ENCODE peak calls at places on chromosome 13, in five cellular contexts. D is small intestine; X is CD4-positive, CD25-positive, alpha-beta regulatory T cell; W is AG10803; C is ELR. R is an unnamed sample.

GRCh38 chr13:98232456-98232855 is 55.4 kb upstream of the RNF113B start:
- DNase-seq in W (peak; percentile 61), C (no peak), D (no peak), X (no peak), R (no peak)

GRCh38 chr13:37618554-37618953 is 20.0 kb upstream of the POSTN start:
- DNase-seq in X (no peak), C (peak; percentile 69), D (no peak), W (peak; percentile 89), R (no peak)

GRCh38 chr13:75489502-75490263 is 7.7 kb upstream of the TBC1D4 start:
- DNase-seq in W (peak; percentile 82), X (peak; percentile 25), D (peak; percentile 57), C (peak; percentile 77), R (no peak)

GRCh38 chr13:42593719-42594012 is 19.7 kb downstream of the TNFSF11 start:
- DNase-seq in W (no peak), X (no peak), D (no peak), C (no peak), R (no peak)

GRCh38 chr13:112343591-112343990 is 32.6 kb upstream of the SPACA7 start:
- DNase-seq in C (no peak), W (no peak), X (no peak), D (no peak), R (no peak)

GRCh38 chr13:77779461-77780272 is 82.2 kb downstream of the SLAIN1 start:
- DNase-seq in X (peak; percentile 77), W (peak; percentile 75), C (peak; percentile 64), D (peak; percentile 46), R (peak; percentile 10)

GRCh38 chr13:100347941-100348340 is 240.6 kb downstream of the GGACT start:
- DNase-seq in X (no peak), W (no peak), C (no peak), D (no peak), R (no peak)

GRCh38 chr13:94967183-94968039 is 255.1 kb upstream of the SOX21 start:
- DNase-seq in W (no peak), C (peak; percentile 37), X (peak; percentile 2), D (no peak), R (peak; percentile 72)

GRCh38 chr13:51502206-51502651 is 49.4 kb upstream of the INTS6 start:
- DNase-seq in X (peak; percentile 39), D (no peak), C (peak; percentile 72), W (no peak), R (no peak)

GRCh38 chr13:79988573-79988972 is 352.4 kb downstream of the SPRY2 start:
- DNase-seq in D (peak; percentile 84), W (peak; percentile 83), X (no peak), C (peak; percentile 82), R (no peak)

GRCh38 chr13:35961461-35962220 is 169.5 kb downstream of the DCLK1 start:
- DNase-seq in D (no peak), X (no peak), W (peak; percentile 21), C (peak; percentile 36), R (no peak)

GRCh38 chr13:35512271-35512920 is 35.9 kb upstream of the MAB21L1 start:
- DNase-seq in W (peak; percentile 93), X (no peak), C (peak; percentile 96), D (no peak), R (no peak)

GRCh38 chr13:22740264-22740663 is 440.5 kb upstream of the SGCG start:
- DNase-seq in C (no peak), X (no peak), D (no peak), W (no peak), R (no peak)

GRCh38 chr13:48161530-48162179 is 66.8 kb upstream of the MED4 start:
- DNase-seq in C (no peak), D (no peak), X (no peak), W (no peak), R (no peak)

GRCh38 chr13:36815069-36815468 is 4.0 kb upstream of the RFXAP start:
- DNase-seq in W (no peak), D (peak; percentile 14), C (peak; percentile 48), X (peak; percentile 34), R (no peak)

GRCh38 chr13:89066868-89067466 is 1395.8 kb downstream of the SLITRK5 start:
- DNase-seq in W (peak; percentile 11), D (peak; percentile 49), X (peak; percentile 1), C (peak; percentile 77), R (peak; percentile 37)

GRCh38 chr13:96238241-96238640 is 148.3 kb downstream of the HS6ST3 start:
- DNase-seq in D (no peak), X (no peak), C (no peak), W (no peak), R (no peak)

GRCh38 chr13:99740261-99740979 is 231.1 kb downstream of the ZIC5 start:
- DNase-seq in D (no peak), W (peak; percentile 7), C (peak; percentile 50), X (no peak), R (no peak)

GRCh38 chr13:114096031-114096485 is 36.4 kb downstream of the RASA3 start:
- DNase-seq in W (no peak), C (no peak), X (no peak), D (no peak), R (no peak)

GRCh38 chr13:49627831-49628652 is at the start of gene ARL11:
- DNase-seq in C (no peak), X (peak; percentile 68), D (peak; percentile 69), W (no peak), R (peak; percentile 45)

GRCh38 chr13:20105161-20105689 is 55.6 kb downstream of the GJA3 start:
- DNase-seq in X (no peak), C (no peak), D (no peak), W (no peak), R (no peak)

GRCh38 chr13:83618966-83619365 is 263.3 kb downstream of the SLITRK1 start:
- DNase-seq in X (no peak), D (no peak), W (no peak), C (peak; percentile 61), R (no peak)

GRCh38 chr13:56187331-56187730 is 953.4 kb upstream of the PRR20A start:
- DNase-seq in C (no peak), X (no peak), W (no peak), D (no peak), R (no peak)

GRCh38 chr13:24221007-24221406 is 60.5 kb downstream of the SPATA13 start:
- DNase-seq in C (no peak), W (no peak), X (no peak), D (no peak), R (no peak)

GRCh38 chr13:26985285-26985878 is 186.2 kb downstream of the USP12 start:
- DNase-seq in C (peak; percentile 85), W (peak; percentile 73), X (peak; percentile 84), D (peak; percentile 82), R (peak; percentile 74)

GRCh38 chr13:34358811-34359513 is 541.0 kb downstream of the RFC3 start:
- DNase-seq in C (peak; percentile 83), X (no peak), W (peak; percentile 92), D (peak; percentile 4), R (no peak)

GRCh38 chr13:47865883-47866282 is 135.2 kb downstream of the SUCLA2 start:
- DNase-seq in W (no peak), X (no peak), D (no peak), C (no peak), R (no peak)

GRCh38 chr13:102768914-102769313 is 4.7 kb downstream of the TEX30 start:
- DNase-seq in C (no peak), D (no peak), X (no peak), W (peak; percentile 15), R (no peak)

GRCh38 chr13:105518086-105518485 is 1017.4 kb downstream of the EFNB2 start:
- DNase-seq in C (peak; percentile 11), X (no peak), W (peak; percentile 24), D (no peak), R (no peak)

GRCh38 chr13:56988543-56988942 is 152.2 kb upstream of the PRR20A start:
- DNase-seq in X (no peak), C (no peak), W (no peak), D (no peak), R (no peak)

GRCh38 chr13:30998548-30999140 is 66.2 kb downstream of the TEX26 start:
- DNase-seq in W (peak; percentile 58), D (no peak), C (no peak), X (no peak), R (no peak)

GRCh38 chr13:37453246-37453645 is 145.3 kb downstream of the POSTN start:
- DNase-seq in D (no peak), W (peak; percentile 47), C (peak; percentile 33), X (no peak), R (no peak)

GRCh38 chr13:99332456-99332855 is 25.3 kb upstream of the GPR183 start:
- DNase-seq in D (no peak), C (no peak), X (no peak), W (no peak), R (no peak)

GRCh38 chr13:28489536-28489935 is 5.4 kb downstream of the FLT1 start:
- DNase-seq in X (no peak), W (peak; percentile 91), D (no peak), C (peak; percentile 50), R (no peak)

GRCh38 chr13:27621116-27621365 is 651 bp upstream of the POLR1D start:
- DNase-seq in C (no peak), D (no peak), W (no peak), X (no peak), R (no peak)

GRCh38 chr13:113845055-113845454 is 18.8 kb downstream of the GAS6 start:
- DNase-seq in W (no peak), C (no peak), D (peak; percentile 62), X (no peak), R (no peak)